ENCODE peak calls at places on chromosomes 2 and 18, in four cellular contexts. G is IMR-90, R is adipocyte, U is colonic mucosa. K is an unnamed sample.
A peak's percentile ranks its signal among the peaks of the same experiment; 100 is the strongest.

GRCh38 chr2:198525196-198525595 is 720.8 kb downstream of the PLCL1 start:
- DNase-seq in G (no peak), R (no peak), U (no peak), K (no peak)

GRCh38 chr2:30373881-30374302 is 73.2 kb upstream of the LCLAT1 start:
- DNase-seq in G (peak; percentile 89), R (peak; percentile 70), U (no peak), K (no peak)

GRCh38 chr2:127081826-127082633 is 24.9 kb downstream of the BIN1 start:
- DNase-seq in G (peak; percentile 11), R (no peak), U (no peak), K (no peak)

GRCh38 chr18:56992777-56993176 is 154.1 kb upstream of the BOD1L2 start:
- DNase-seq in G (peak; percentile 35), R (peak; percentile 22), U (no peak), K (no peak)

GRCh38 chr2:56580242-56580641 is 396.5 kb downstream of the CCDC85A start:
- DNase-seq in G (peak; percentile 19), R (peak; percentile 75), U (no peak), K (no peak)

GRCh38 chr2:238797537-238797936 is 50.3 kb upstream of the TWIST2 start:
- DNase-seq in G (no peak), R (no peak), U (no peak), K (no peak)

GRCh38 chr18:51068111-51068510 is 38.1 kb downstream of the SMAD4 start:
- DNase-seq in G (peak; percentile 77), R (peak; percentile 53), U (no peak), K (no peak)

GRCh38 chr2:101985101-101985792 is 6.5 kb upstream of the IL1R2 start:
- DNase-seq in G (no peak), R (no peak), U (peak; percentile 81), K (no peak)

GRCh38 chr2:152038451-152038958 is 60.3 kb downstream of the CACNB4 start:
- DNase-seq in G (no peak), R (no peak), U (no peak), K (no peak)

GRCh38 chr18:11518788-11519685 is 90.4 kb upstream of the SLC35G4 start:
- DNase-seq in G (peak; percentile 55), R (peak; percentile 26), U (peak; percentile 27), K (peak; percentile 86)

GRCh38 chr2:170530284-170530745 is 184.8 kb upstream of the SP5 start:
- DNase-seq in G (peak; percentile 34), R (peak; percentile 48), U (peak; percentile 88), K (peak; percentile 64)

GRCh38 chr2:155895016-155895415 is 437.5 kb downstream of the NR4A2 start:
- DNase-seq in G (no peak), R (peak; percentile 47), U (no peak), K (no peak)

GRCh38 chr2:240840435-240841060 is 20.5 kb upstream of the KIF1A start:
- DNase-seq in G (peak; percentile 70), R (peak; percentile 87), U (peak; percentile 54), K (peak; percentile 81)

GRCh38 chr2:28316546-28317335 is 75.9 kb upstream of the FOSL2 start:
- DNase-seq in G (no peak), R (no peak), U (no peak), K (no peak)

GRCh38 chr2:44969936-44970335 is 28.4 kb downstream of the SIX3 start:
- DNase-seq in G (no peak), R (no peak), U (no peak), K (no peak)

GRCh38 chr2:1863386-1863785 is 119.1 kb upstream of the PXDN start:
- DNase-seq in G (no peak), R (no peak), U (no peak), K (no peak)

GRCh38 chr2:169768262-169768995 is 30.2 kb upstream of the SSB start:
- DNase-seq in G (no peak), R (no peak), U (peak; percentile 31), K (no peak)

GRCh38 chr2:56123538-56123937 is 60.3 kb upstream of the CCDC85A start:
- DNase-seq in G (no peak), R (no peak), U (no peak), K (no peak)

GRCh38 chr2:231720971-231721640 is 12.8 kb downstream of the PTMA start:
- DNase-seq in G (no peak), R (no peak), U (no peak), K (no peak)

GRCh38 chr2:119494163-119494790 is 30.0 kb downstream of the SCTR start:
- DNase-seq in G (no peak), R (no peak), U (no peak), K (no peak)

GRCh38 chr2:188788621-188789020 is 185.6 kb upstream of the COL3A1 start:
- DNase-seq in G (peak; percentile 93), R (peak; percentile 89), U (peak; percentile 33), K (no peak)

GRCh38 chr18:23136326-23137092 is 1.2 kb downstream of the CABLES1 start:
- DNase-seq in G (no peak), R (peak; percentile 42), U (peak; percentile 42), K (peak; percentile 41)

GRCh38 chr2:196515041-196515440 is 124.5 kb upstream of the CCDC150 start:
- DNase-seq in G (no peak), R (no peak), U (no peak), K (no peak)

GRCh38 chr2:20490300-20491181 is 43.7 kb downstream of the RHOB start:
- DNase-seq in G (peak; percentile 72), R (no peak), U (no peak), K (no peak)

GRCh38 chr18:7259482-7259881 is 28.6 kb downstream of the LRRC30 start:
- DNase-seq in G (no peak), R (no peak), U (no peak), K (no peak)

DNA sequence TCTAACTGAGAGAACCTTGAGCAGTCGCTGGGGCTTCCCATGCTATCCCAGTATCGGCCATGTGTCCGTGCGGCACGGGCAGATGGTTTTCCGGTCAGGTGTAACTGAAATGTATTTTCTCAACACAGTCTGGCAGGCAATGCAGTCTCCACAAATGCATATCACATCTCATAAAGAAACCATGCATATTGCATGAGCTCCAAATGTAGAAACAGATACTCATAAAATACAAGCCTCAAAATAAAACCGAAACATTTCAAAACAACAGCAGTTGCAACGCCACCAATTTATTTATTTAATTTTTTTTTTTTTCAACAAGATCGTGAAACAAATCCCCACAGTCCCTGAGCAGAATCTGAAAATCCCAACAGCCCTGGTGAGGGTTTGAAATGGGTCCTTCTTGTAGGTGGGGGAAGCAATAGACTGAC is 299.4 kb downstream of the LPIN1 start:
- DNase-seq in G (no peak), R (no peak), U (no peak), K (no peak)
- H3K9ac ChIP-seq in G (no peak overlapping the region), R (no peak overlapping the region), U (no peak overlapping the region), K (no peak overlapping the region)

DNA sequence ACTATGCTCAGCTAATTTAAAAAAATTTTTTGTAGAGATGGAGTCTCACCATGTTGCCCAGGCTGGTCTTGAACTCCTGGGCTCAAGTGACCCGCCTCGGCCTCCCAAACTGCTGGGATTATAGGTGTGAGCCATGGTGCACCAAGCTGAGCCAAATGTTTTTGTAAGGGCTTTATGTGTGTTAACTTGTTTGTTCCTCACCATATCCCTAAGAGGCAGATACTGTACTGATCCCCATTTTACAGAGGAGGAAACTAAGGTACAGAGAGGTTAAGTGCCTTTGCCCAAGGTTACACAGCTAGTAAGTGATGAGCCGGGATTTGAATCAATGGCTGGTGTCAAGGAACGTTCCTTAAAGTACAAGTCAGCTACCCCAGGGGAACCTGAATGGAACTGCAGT is 85.3 kb upstream of the KLF7 start:
- DNase-seq in G (no peak), R (no peak), U (no peak), K (no peak)
- H3K9ac ChIP-seq in G (no peak overlapping the region), R (no peak overlapping the region), U (no peak overlapping the region), K (no peak overlapping the region)

DNA sequence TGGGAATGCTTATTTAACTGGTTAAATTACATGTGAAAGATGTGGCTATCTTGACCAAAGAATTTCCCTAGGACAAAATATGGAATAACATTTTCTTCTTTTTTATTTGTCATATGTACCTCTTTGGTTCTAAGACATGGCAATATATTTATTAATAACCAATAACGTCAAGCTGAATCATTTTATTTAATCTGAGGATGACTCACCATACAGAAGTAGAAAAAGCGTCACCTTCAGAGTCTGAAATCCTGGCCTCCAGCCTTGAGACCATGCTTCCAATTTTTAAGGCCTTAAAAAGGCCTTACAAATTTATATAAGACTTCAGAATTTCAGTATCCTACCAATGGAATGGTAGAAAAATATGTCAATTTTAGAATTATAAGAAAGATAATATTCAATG is 1464.9 kb downstream of the SUCLG1 start:
- DNase-seq in G (no peak), R (no peak), U (no peak), K (no peak)
- H3K9ac ChIP-seq in G (no peak overlapping the region), R (no peak overlapping the region), U (no peak overlapping the region), K (no peak overlapping the region)

GRCh38 chr2:24025264-24025663 is 15.4 kb downstream of the MFSD2B start:
- DNase-seq in G (no peak), R (no peak), U (no peak), K (no peak)
- H3K9ac ChIP-seq in G (no peak overlapping the region), R (no peak overlapping the region), U (no peak overlapping the region), K (no peak overlapping the region)

DNA sequence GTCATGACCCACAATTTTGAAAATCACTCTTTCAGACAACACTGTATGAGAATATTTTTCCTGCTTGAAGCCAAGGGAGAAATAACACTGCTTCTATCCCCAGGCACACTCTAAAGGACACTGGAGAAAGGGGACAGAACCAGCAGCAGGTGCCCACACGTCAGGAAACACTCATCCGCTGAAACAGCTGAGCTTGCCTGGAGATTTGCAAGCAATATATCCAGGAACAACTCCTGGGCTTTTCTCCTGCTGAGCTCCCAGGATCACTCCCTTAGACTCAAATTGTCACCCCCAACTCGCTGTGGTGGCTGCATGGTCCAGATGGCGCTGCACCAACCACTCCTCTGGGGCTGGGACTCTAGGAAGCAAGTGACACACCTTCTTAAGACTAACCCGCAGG is 186.7 kb downstream of the ARL4C start:
- DNase-seq in G (no peak), R (no peak), U (no peak), K (no peak)
- H3K9ac ChIP-seq in G (no peak overlapping the region), R (no peak overlapping the region), U (no peak overlapping the region), K (no peak overlapping the region)